ENCODE peak calls at places on chromosomes 5 and 9, in seven cellular contexts. B, T, F, S, Q, A and Y are unnamed samples.
A peak's percentile ranks its signal among the peaks of the same experiment; 100 is the strongest.

GRCh38 chr9:127122176-127123151 is at the start of gene ANGPTL2:
- DNase-seq in S (peak; percentile 29), Q (peak; percentile 97), T (peak; percentile 88), F (peak; percentile 71), B (peak; percentile 78), A (no peak), Y (peak; percentile 82)

GRCh38 chr9:130029591-130029990 is 13.4 kb downstream of the FNBP1 start:
- DNase-seq in Q (no peak), S (no peak), A (no peak), T (no peak), B (no peak), F (no peak), Y (no peak)

GRCh38 chr5:108122701-108123100 is 259.2 kb downstream of the FBXL17 start:
- DNase-seq in T (no peak), S (no peak), Q (no peak), F (no peak), B (no peak), A (no peak), Y (no peak)

GRCh38 chr9:86868611-86869010 is 78.7 kb downstream of the GAS1 start:
- DNase-seq in B (no peak), Q (no peak), A (no peak), F (no peak), S (no peak), T (no peak), Y (no peak)

GRCh38 chr5:172839669-172840068 is 5.6 kb downstream of the ERGIC1 start:
- DNase-seq in A (no peak), T (no peak), B (no peak), S (no peak), F (no peak), Q (no peak), Y (no peak)

GRCh38 chr9:136644593-136645342 is 17.9 kb upstream of the EGFL7 start:
- DNase-seq in Q (peak; percentile 98), B (peak; percentile 58), S (peak; percentile 70), T (peak; percentile 80), F (peak; percentile 90), A (peak; percentile 63), Y (peak; percentile 65)

GRCh38 chr9:33193818-33194217 is 26.7 kb upstream of the B4GALT1 start:
- DNase-seq in S (no peak), A (no peak), B (no peak), F (no peak), Q (no peak), T (no peak), Y (no peak)

GRCh38 chr5:80128129-80128528 is 93.0 kb downstream of the THBS4 start:
- DNase-seq in A (no peak), B (no peak), F (no peak), S (no peak), T (peak; percentile 32), Q (no peak), Y (no peak)

GRCh38 chr9:124843635-124844034 is 9.6 kb upstream of the WDR38 start:
- DNase-seq in F (no peak), B (no peak), A (no peak), Q (no peak), T (no peak), S (no peak), Y (no peak)

GRCh38 chr9:5563417-5563815 is 53.1 kb downstream of the PDCD1LG2 start:
- DNase-seq in S (no peak), T (no peak), A (no peak), B (no peak), F (no peak), Q (no peak), Y (no peak)

GRCh38 chr5:82863260-82863659 is 213.9 kb downstream of the TMEM167A start:
- DNase-seq in T (no peak), F (no peak), B (no peak), S (no peak), A (no peak), Q (no peak), Y (no peak)
- TF ChIP-seq CTCF in T (no peak), F (no peak), B (no peak), S (no peak), A (no peak), Q (no peak), Y (no peak)

DNA sequence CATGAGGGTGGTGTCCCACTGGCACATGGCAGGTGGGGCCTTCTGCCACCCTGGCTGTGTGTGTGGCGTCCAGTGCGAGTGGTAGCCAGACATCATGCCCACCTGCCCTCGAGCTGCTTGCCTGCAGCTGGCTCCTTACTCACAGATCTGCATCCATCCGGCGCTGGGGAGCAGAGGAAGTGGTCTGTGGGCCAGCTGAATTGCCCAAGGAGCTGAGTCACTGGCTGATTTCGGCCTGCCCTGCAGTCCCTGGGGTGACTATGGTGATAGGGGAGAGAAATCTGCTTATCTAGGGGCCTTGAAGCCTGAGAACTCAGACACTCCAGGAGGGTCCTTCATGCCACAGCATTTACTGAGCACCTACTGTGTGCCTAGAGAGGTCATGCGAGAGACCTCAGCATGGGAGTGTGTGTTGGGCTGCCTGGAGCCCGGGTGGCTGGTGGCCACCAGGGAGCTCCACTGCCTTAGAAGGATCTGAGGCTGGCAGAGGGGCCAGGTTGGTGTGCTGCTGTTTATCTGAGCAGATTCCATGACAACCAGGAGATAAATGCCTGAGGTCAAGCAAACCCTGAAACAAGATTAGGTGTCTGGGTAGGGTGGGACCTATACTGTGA is 57.1 kb downstream of the SLC22A5 start:
- DNase-seq in T (no peak), F (peak; percentile 68), B (peak; percentile 86), Q (peak; percentile 95), S (peak; percentile 60), A (peak; percentile 87), Y (peak; percentile 46)
- TF ChIP-seq CTCF in T (no peak), F (peak; percentile 37), B (peak; percentile 52), Q (no peak), S (no peak), A (peak; percentile 66), Y (no peak)

GRCh38 chr5:54743997-54744788 is 226.6 kb downstream of the SNX18 start:
- DNase-seq in F (peak; percentile 36), T (no peak), Q (no peak), S (no peak), B (peak; percentile 46), A (peak; percentile 50), Y (peak; percentile 35)

GRCh38 chr5:54741711-54742110 is 224.2 kb downstream of the SNX18 start:
- DNase-seq in F (no peak), T (no peak), A (no peak), B (no peak), S (no peak), Q (no peak), Y (no peak)

GRCh38 chr5:54743581-54743980 is 226.0 kb downstream of the SNX18 start:
- DNase-seq in Q (no peak), T (no peak), B (no peak), S (no peak), A (no peak), F (no peak), Y (no peak)

GRCh38 chr5:54740141-54740540 is 222.6 kb downstream of the SNX18 start:
- DNase-seq in B (no peak), S (no peak), T (no peak), F (no peak), A (no peak), Q (no peak), Y (no peak)

GRCh38 chr5:54742417-54742889 is 224.9 kb downstream of the SNX18 start:
- DNase-seq in Q (no peak), B (peak; percentile 24), S (no peak), T (no peak), A (no peak), F (no peak), Y (no peak)
- TF ChIP-seq CTCF in Q (no peak), B (no peak), S (no peak), T (no peak), A (no peak), F (no peak), Y (no peak)

DNA sequence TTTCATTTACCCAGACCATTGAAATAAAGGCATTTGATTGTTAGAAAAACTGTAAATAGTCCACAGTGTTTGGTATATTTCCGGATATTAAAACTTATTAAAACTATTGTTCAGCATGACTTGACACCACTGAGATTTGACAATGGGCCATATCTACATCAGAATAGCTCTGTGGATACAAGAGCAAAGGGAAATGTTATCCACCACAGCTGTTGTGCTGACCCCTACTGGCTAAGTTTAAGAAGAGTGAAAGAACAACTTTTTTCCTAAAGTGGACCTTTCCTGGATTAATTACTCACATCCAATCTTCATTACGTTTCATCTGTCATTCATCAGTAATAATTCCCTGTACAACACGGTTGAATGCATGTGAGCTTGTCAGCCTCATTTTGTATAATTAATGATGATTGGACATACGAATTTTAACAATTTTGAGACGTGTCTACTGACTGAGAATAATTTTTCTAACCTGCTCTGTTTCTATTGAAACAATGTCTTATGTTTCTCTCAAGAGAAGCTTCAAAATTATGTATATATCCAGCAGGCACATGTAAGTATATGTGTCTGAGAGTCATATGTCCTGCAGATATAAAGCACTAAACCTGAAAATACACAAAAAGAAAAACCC is 1952.5 kb downstream of the MAT2B start:
- DNase-seq in S (no peak), B (no peak), F (no peak), A (peak; percentile 1), T (peak; percentile 10), Q (no peak), Y (no peak)
- TF ChIP-seq CTCF in S (no peak), B (no peak), F (no peak), A (peak; percentile 74), T (peak; percentile 73), Q (no peak), Y (no peak)

GRCh38 chr9:132590037-132590317 is 7.6 kb downstream of the BARHL1 start:
- DNase-seq in T (no peak), B (no peak), S (no peak), F (no peak), A (no peak), Q (no peak), Y (no peak)
- TF ChIP-seq CTCF in T (no peak), B (no peak), S (no peak), F (no peak), A (no peak), Q (no peak), Y (no peak)

DNA sequence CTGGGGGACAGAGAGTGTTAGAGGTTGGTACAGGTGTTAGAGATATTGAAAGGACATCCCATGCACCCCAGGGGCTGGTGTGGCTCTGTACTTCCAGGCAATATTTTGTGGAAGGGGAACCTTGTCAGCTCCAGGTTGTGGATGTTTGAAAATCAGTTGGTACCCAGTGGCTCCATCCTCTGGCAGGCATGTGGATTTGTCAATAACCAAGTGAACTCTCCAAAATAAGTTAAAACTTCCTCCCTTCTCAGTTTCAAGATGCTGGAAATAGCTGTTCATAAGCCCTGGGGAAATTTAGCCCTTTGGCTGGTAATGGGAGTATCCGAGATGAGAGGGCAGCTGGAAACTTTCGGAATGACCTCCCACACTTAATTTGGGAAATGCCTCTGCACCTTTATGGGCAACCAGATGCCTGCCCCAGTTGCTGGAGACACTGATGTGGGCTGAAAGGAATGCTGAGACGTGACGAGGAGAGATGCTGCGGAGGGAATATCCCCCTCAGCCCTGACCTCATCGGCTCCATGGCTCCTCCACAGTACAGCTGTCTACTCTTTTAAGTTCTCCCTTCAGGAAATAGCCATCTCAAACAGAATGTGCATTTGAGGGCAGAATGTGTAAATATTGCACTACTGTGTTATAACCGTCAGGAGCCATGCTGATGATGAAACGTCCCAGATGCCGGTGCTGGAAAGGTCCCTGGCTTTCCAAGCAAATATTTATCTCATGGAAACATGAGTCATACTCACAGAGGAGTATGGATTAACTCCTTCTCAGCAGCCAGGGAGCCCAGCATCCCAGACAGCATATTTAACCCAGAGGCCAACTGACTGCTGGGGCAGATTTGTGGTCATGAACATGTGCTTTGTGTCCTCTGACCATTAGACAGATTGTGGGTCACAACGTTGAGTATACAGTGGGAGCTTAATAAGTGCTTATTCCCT is 29.5 kb downstream of the TGFBI start:
- DNase-seq in T (no peak), B (peak; percentile 54), F (no peak), Q (no peak), A (no peak), S (no peak), Y (peak; percentile 49)
- TF ChIP-seq CTCF in T (peak; percentile 27), B (peak; percentile 15), F (no peak), Q (peak; percentile 41), A (peak; percentile 52), S (no peak), Y (no peak)